ENCODE peak calls at places on chromosome 16, in eight cellular contexts. E is HepG2, N is tibial nerve, X is esophagus squamous epithelium, F is body of pancreas, S is H9, Q is A549, D is psoas muscle. K is an unnamed sample.

GRCh38 chr16:55515110-55515509 is 6.2 kb downstream of the LPCAT2 start:
- DNase-seq in E (no peak), N (no peak), X (no peak), F (no peak), S (no peak), Q (no peak), D (no peak), K (no peak)

GRCh38 chr16:29745853-29746345 is at the start of gene C16orf54:
- DNase-seq in E (no peak), N (peak), X (peak), F (peak), S (no peak), Q (no peak), D (peak), K (peak)

GRCh38 chr16:25009822-25010221 is 5.3 kb downstream of the ARHGAP17 start:
- DNase-seq in E (no peak), N (no peak), X (no peak), F (no peak), S (no peak), Q (no peak), D (no peak), K (peak)

GRCh38 chr16:72963921-72964320 is 84.0 kb downstream of the ZFHX3 start:
- DNase-seq in E (no peak), N (no peak), X (no peak), F (no peak), S (no peak), Q (no peak), D (no peak), K (no peak)

GRCh38 chr16:79595916-79596450 is 4.6 kb downstream of the MAF start:
- DNase-seq in E (no peak), N (no peak), X (no peak), F (no peak), S (no peak), Q (no peak), D (no peak), K (no peak)

GRCh38 chr16:77290451-77291110 is 91.4 kb downstream of the SYCE1L start:
- DNase-seq in E (no peak), N (no peak), X (no peak), F (no peak), S (no peak), Q (no peak), D (no peak), K (no peak)

GRCh38 chr16:85604145-85604705 is 8.9 kb upstream of the GSE1 start:
- DNase-seq in E (no peak), N (no peak), X (no peak), F (no peak), S (no peak), Q (no peak), D (no peak), K (no peak)

GRCh38 chr16:86529160-86529559 is 18.8 kb downstream of the FOXF1 start:
- DNase-seq in E (no peak), N (no peak), X (no peak), F (no peak), S (no peak), Q (no peak), D (no peak), K (no peak)

GRCh38 chr16:78669994-78670393 is 570.5 kb downstream of the WWOX start:
- DNase-seq in E (no peak), N (no peak), X (no peak), F (no peak), S (no peak), Q (no peak), D (peak), K (no peak)

GRCh38 chr16:24508614-24509013 is 30.8 kb upstream of the RBBP6 start:
- DNase-seq in E (no peak), N (no peak), X (no peak), F (no peak), S (no peak), Q (no peak), D (no peak), K (no peak)

GRCh38 chr16:593406-593805 is 3.5 kb downstream of the RAB40C start:
- DNase-seq in E (no peak), N (no peak), X (no peak), F (peak), S (no peak), Q (no peak), D (no peak), K (no peak)

DNA sequence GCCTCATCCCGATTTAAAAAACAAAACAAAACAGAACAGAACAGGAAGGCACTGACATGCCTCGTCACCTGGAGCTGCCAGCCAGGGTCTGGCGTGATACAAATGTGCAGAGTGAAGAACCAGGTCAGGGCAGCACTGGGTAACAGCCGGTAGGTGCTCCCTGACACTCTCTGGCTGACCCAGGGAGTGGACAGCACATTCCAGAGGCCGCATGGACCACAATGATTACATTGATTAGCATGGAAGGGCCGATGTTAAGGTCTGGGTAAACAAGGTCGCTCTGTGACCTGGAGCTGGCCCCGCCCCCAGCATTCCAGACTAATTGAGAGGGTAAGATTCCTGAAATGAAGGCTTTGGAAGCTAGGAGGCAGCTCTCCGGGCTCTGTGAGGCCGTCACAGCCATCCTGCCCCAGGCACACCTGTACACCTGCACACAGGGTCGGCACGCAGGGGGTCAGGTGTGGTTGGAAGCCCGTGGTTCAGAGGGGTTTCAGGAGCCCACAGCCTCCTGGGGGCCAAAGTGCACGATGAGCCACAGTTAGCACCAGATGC is 21.4 kb downstream of the PIEZO1 start:
- DNase-seq in E (peak), N (no peak), X (no peak), F (peak), S (peak), Q (no peak), D (no peak), K (no peak)
- H3K27ac ChIP-seq in E (peak), N (no peak), X (peak), F (peak), S (no peak), Q (no peak), D (no peak), K (no peak)

GRCh38 chr16:3780570-3780969 is 63.2 kb upstream of the TRAP1 start:
- DNase-seq in E (no peak), N (no peak), X (no peak), F (no peak), S (no peak), Q (no peak), D (no peak), K (no peak)

GRCh38 chr16:3781421-3781820 is 64.1 kb upstream of the TRAP1 start:
- DNase-seq in E (no peak), N (no peak), X (no peak), F (no peak), S (no peak), Q (no peak), D (no peak), K (no peak)

GRCh38 chr16:3785413-3785812 is 68.1 kb upstream of the TRAP1 start:
- DNase-seq in E (no peak), N (no peak), X (no peak), F (no peak), S (no peak), Q (no peak), D (no peak), K (no peak)

GRCh38 chr16:3783516-3783915 is 66.2 kb upstream of the TRAP1 start:
- DNase-seq in E (no peak), N (no peak), X (no peak), F (no peak), S (no peak), Q (no peak), D (no peak), K (no peak)

DNA sequence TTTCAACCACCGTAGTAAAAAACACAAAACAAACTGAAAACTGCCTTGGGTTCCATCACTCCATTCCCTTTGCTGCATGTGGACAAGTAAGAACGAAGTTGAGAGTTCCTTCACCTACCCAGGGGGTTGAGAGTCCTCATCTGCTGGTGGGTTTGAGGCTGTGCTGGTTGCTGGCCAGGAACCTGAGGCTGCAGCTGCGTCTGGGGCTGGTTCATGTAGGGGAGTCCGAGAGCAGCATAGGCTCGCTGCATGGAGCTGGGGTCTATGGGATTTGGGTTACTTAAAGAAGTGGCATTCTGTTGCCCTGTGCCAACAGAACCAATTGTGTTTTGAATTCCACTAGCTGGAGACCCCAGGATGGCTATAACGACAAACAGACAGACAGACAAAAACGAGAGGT is 65.2 kb upstream of the TRAP1 start:
- DNase-seq in E (no peak), N (no peak), X (no peak), F (no peak), S (no peak), Q (no peak), D (no peak), K (no peak)
- H3K27ac ChIP-seq in E (no peak), N (no peak), X (no peak), F (no peak), S (no peak), Q (no peak), D (no peak), K (no peak)

DNA sequence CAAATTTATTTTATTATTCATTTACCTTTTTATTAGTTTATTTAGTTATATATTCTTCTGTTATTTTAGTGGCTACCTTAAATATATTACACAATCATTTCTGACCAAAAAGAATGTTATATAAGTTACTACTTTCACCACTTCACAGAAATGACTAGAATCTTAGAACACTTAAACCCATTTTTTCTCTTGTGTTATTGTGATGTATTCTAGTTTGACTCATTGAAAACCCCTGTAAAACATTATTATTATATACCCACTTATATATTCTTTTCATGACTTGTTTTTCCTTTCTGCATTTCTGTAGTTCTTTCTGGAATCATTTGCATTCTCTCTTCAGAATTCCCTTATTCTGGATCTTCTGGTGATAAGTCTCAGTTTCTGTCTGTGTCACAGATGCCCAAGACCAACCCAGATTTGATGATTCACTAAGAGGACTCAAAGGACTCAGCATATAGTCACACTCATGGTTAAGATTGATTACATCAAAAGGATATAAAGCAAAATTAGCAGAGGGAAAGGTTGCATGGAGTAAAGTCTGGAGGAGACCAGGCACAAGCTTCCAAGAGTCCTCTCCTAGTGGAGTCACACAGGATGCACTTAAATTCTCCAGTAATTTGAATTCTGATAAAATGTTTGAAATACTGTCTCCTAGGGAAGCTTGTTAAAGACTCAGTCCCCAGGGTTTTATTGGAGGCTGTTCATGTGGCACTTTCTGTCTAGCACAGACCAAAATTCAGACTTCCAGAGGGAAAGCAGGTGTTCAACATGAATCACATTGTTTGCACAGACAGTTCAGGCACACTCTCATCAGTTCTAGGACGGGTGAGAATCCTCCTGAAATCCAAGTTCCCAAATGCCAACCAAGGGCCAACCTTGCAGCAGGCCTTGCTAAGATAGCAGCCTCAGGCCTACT is 7.7 kb downstream of the GINS3 start:
- DNase-seq in E (no peak), N (no peak), X (no peak), F (no peak), S (no peak), Q (no peak), D (no peak), K (no peak)
- H3K27ac ChIP-seq in E (no peak), N (no peak), X (peak), F (no peak), S (no peak), Q (peak), D (no peak), K (no peak)

GRCh38 chr16:2856061-2856670 is 1.8 kb downstream of the PRSS22 start:
- DNase-seq in E (no peak), N (no peak), X (no peak), F (peak), S (peak), Q (no peak), D (no peak), K (no peak)
- H3K27ac ChIP-seq in E (no peak), N (no peak), X (peak), F (no peak), S (no peak), Q (no peak), D (no peak), K (no peak)

DNA sequence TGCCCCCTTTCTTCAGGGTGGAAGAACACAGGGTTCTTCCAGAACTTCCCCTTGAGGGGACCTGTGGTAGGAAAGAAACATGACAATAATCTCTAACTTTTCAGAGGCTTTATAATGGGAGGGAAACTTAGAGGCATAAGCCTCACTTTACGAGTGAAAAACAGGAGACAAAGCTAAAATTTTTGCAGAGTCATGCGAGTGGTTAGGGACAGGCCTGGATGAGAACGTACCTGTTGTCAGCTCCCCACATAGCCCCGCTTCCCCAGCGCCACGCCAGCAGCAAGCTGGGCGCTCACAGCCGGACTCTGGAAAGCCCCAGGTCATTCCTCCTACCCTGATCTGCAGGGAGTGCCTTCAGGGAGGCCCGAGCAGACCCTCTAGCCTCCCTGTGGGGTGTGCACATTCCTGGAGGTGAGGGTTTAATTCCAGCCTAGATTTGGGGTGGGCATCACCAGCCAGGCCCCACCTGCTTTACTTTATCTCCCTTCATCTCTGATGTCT is 53.6 kb downstream of the LDHD start:
- DNase-seq in E (no peak), N (no peak), X (no peak), F (no peak), S (no peak), Q (no peak), D (no peak), K (no peak)
- H3K27ac ChIP-seq in E (no peak), N (no peak), X (peak), F (no peak), S (no peak), Q (peak), D (peak), K (peak)

DNA sequence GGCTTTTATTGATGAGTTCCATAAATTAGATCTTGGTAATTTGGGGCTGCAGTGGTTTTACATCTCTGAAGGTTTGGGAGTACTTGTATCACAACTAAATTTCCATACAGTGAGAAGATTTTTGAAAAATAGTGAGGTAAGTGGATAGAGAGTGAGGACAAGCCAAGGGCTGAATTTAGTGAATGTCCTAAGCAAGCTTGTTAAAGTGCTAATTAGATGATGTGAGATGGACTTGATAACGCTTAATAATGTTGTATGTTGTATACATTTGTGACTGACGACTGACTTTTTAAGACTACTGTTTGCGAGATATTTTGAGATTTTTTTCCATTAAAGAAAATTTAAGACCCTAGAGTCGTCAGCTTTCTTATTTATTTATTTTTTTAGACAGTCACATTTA is 3.9 kb downstream of the NFATC3 start:
- DNase-seq in E (no peak), N (no peak), X (no peak), F (no peak), S (no peak), Q (no peak), D (no peak), K (no peak)
- H3K27ac ChIP-seq in E (no peak), N (no peak), X (no peak), F (no peak), S (no peak), Q (no peak), D (peak), K (no peak)

GRCh38 chr16:8729779-8730334 is 55.4 kb downstream of the ABAT start:
- DNase-seq in E (no peak), N (no peak), X (no peak), F (no peak), S (no peak), Q (no peak), D (no peak), K (peak)
- H3K27ac ChIP-seq in E (no peak), N (no peak), X (no peak), F (peak), S (no peak), Q (no peak), D (no peak), K (no peak)

DNA sequence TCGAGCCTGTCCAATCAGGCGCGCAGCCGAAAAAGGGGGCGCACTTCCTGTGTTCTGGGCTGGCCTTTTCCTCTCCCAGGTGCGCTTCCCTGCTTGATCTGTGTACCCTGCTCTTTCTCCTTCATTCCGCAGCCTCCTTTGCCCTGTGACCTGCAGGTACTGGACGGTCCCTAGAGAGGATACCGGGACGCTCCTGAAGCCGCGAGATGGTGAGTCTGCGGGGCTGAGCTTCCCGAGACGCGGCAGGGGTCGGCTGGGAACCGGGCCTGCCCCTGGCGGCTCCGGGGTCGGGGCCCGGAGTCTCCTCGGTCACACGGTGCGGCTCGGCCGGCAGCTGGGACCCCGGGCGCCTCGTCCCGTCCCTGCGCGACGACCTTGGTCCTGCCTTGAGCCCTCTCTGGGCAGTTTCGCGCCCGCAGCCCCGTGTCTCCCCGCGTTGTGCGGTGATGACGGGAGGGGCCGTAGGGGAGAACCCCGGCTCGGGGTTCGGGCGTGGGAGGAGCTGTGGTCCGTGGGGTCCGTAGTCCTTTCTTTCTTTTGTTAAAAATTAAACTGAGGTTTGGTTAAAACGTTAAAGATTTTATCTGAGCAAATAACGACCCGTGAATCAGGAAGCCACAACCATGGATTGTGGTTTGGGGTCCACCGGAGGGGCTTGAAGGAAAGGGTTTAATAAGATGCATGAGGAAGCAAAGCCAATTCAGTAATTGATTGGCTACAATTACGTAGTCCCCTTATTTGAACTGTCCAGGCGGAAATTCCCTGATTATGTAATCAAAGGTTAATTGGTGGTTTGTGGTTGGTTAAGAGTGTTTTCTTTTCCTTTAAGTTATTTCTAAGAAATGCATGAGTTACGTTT is 172.8 kb upstream of the ZNF267 start:
- DNase-seq in E (peak), N (peak), X (peak), F (peak), S (no peak), Q (no peak), D (peak), K (no peak)
- H3K27ac ChIP-seq in E (peak), N (no peak), X (peak), F (no peak), S (no peak), Q (peak), D (no peak), K (no peak)

K was measured in HL-60.